ENCODE peak calls at places on chromosomes 6 and 20, in eight cellular contexts. One of them, this sample, is unnamed.

GRCh38 chr6:11769816-11770545 is 8.6 kb downstream of the ADTRP start:
- DNase-seq in iris pigment epithelial cell: no peak
- DNase-seq in sigmoid colon: no peak
- DNase-seq in iPS DF 19.7: no peak
- DNase-seq in OCI-LY7: no peak
- DNase-seq in stimulated activated CD4-positive, alpha-beta T cell treated with anti-CD3 and anti-CD28 coated beads, Interleukin-2, amount 100 ng/mL, for 48 hours: no peak
- DNase-seq in effector CD8-positive, alpha-beta T cell: no peak
- DNase-seq in Ammon's horn: no peak
- DNase-seq in this sample: no peak

GRCh38 chr6:163192591-163192990 is 221.9 kb upstream of the QKI start:
- DNase-seq in sigmoid colon: no peak
- DNase-seq in iris pigment epithelial cell: no peak
- DNase-seq in Ammon's horn: peak; percentile 36
- DNase-seq in stimulated activated CD4-positive, alpha-beta T cell treated with anti-CD3 and anti-CD28 coated beads, Interleukin-2, amount 100 ng/mL, for 48 hours: no peak
- DNase-seq in OCI-LY7: no peak
- DNase-seq in effector CD8-positive, alpha-beta T cell: no peak
- DNase-seq in iPS DF 19.7: no peak
- DNase-seq in this sample: no peak

GRCh38 chr6:147941143-147941542 is 401.5 kb upstream of the SASH1 start:
- DNase-seq in stimulated activated CD4-positive, alpha-beta T cell treated with anti-CD3 and anti-CD28 coated beads, Interleukin-2, amount 100 ng/mL, for 48 hours: no peak
- DNase-seq in Ammon's horn: no peak
- DNase-seq in iris pigment epithelial cell: peak; percentile 20
- DNase-seq in OCI-LY7: no peak
- DNase-seq in sigmoid colon: no peak
- DNase-seq in effector CD8-positive, alpha-beta T cell: no peak
- DNase-seq in iPS DF 19.7: no peak
- DNase-seq in this sample: no peak

GRCh38 chr6:68252632-68253031 is 382.4 kb upstream of the ADGRB3 start:
- DNase-seq in effector CD8-positive, alpha-beta T cell: no peak
- DNase-seq in Ammon's horn: no peak
- DNase-seq in sigmoid colon: no peak
- DNase-seq in OCI-LY7: no peak
- DNase-seq in iris pigment epithelial cell: no peak
- DNase-seq in iPS DF 19.7: no peak
- DNase-seq in stimulated activated CD4-positive, alpha-beta T cell treated with anti-CD3 and anti-CD28 coated beads, Interleukin-2, amount 100 ng/mL, for 48 hours: no peak
- DNase-seq in this sample: no peak

GRCh38 chr6:72363844-72364740 is 257.8 kb upstream of the KCNQ5 start:
- DNase-seq in iPS DF 19.7: no peak
- DNase-seq in OCI-LY7: no peak
- DNase-seq in sigmoid colon: no peak
- DNase-seq in effector CD8-positive, alpha-beta T cell: no peak
- DNase-seq in Ammon's horn: peak; percentile 14
- DNase-seq in stimulated activated CD4-positive, alpha-beta T cell treated with anti-CD3 and anti-CD28 coated beads, Interleukin-2, amount 100 ng/mL, for 48 hours: no peak
- DNase-seq in iris pigment epithelial cell: peak; percentile 80
- DNase-seq in this sample: no peak

GRCh38 chr6:69138893-69139494 is 503.9 kb downstream of the ADGRB3 start:
- DNase-seq in effector CD8-positive, alpha-beta T cell: no peak
- DNase-seq in sigmoid colon: no peak
- DNase-seq in stimulated activated CD4-positive, alpha-beta T cell treated with anti-CD3 and anti-CD28 coated beads, Interleukin-2, amount 100 ng/mL, for 48 hours: no peak
- DNase-seq in OCI-LY7: no peak
- DNase-seq in iris pigment epithelial cell: peak; percentile 9
- DNase-seq in Ammon's horn: no peak
- DNase-seq in iPS DF 19.7: no peak
- DNase-seq in this sample: no peak

GRCh38 chr6:44698602-44699001 is 311.1 kb downstream of the CDC5L start:
- DNase-seq in sigmoid colon: no peak
- DNase-seq in Ammon's horn: no peak
- DNase-seq in stimulated activated CD4-positive, alpha-beta T cell treated with anti-CD3 and anti-CD28 coated beads, Interleukin-2, amount 100 ng/mL, for 48 hours: no peak
- DNase-seq in iPS DF 19.7: no peak
- DNase-seq in iris pigment epithelial cell: no peak
- DNase-seq in effector CD8-positive, alpha-beta T cell: no peak
- DNase-seq in OCI-LY7: no peak
- DNase-seq in this sample: no peak

GRCh38 chr20:4866429-4866828 is 134.9 kb downstream of the SLC23A2 start:
- DNase-seq in iris pigment epithelial cell: no peak
- DNase-seq in Ammon's horn: no peak
- DNase-seq in OCI-LY7: no peak
- DNase-seq in iPS DF 19.7: no peak
- DNase-seq in stimulated activated CD4-positive, alpha-beta T cell treated with anti-CD3 and anti-CD28 coated beads, Interleukin-2, amount 100 ng/mL, for 48 hours: no peak
- DNase-seq in sigmoid colon: no peak
- DNase-seq in effector CD8-positive, alpha-beta T cell: no peak
- DNase-seq in this sample: no peak

GRCh38 chr6:3400162-3400561 is 56.7 kb downstream of the SLC22A23 start:
- DNase-seq in iPS DF 19.7: no peak
- DNase-seq in effector CD8-positive, alpha-beta T cell: no peak
- DNase-seq in OCI-LY7: no peak
- DNase-seq in Ammon's horn: no peak
- DNase-seq in iris pigment epithelial cell: no peak
- DNase-seq in sigmoid colon: peak; percentile 36
- DNase-seq in stimulated activated CD4-positive, alpha-beta T cell treated with anti-CD3 and anti-CD28 coated beads, Interleukin-2, amount 100 ng/mL, for 48 hours: no peak
- DNase-seq in this sample: no peak

GRCh38 chr6:352474-352873 is 39.1 kb upstream of the IRF4 start:
- DNase-seq in iPS DF 19.7: no peak
- DNase-seq in effector CD8-positive, alpha-beta T cell: no peak
- DNase-seq in Ammon's horn: no peak
- DNase-seq in iris pigment epithelial cell: no peak
- DNase-seq in OCI-LY7: no peak
- DNase-seq in sigmoid colon: peak; percentile 56
- DNase-seq in stimulated activated CD4-positive, alpha-beta T cell treated with anti-CD3 and anti-CD28 coated beads, Interleukin-2, amount 100 ng/mL, for 48 hours: no peak
- DNase-seq in this sample: no peak

GRCh38 chr6:73006161-73006560 is 219.1 kb downstream of the KHDC1L start:
- DNase-seq in effector CD8-positive, alpha-beta T cell: no peak
- DNase-seq in iris pigment epithelial cell: peak; percentile 16
- DNase-seq in Ammon's horn: no peak
- DNase-seq in iPS DF 19.7: no peak
- DNase-seq in OCI-LY7: no peak
- DNase-seq in stimulated activated CD4-positive, alpha-beta T cell treated with anti-CD3 and anti-CD28 coated beads, Interleukin-2, amount 100 ng/mL, for 48 hours: no peak
- DNase-seq in sigmoid colon: no peak
- DNase-seq in this sample: no peak

GRCh38 chr6:136553166-136553787 is 3.1 kb upstream of the MAP7 start:
- DNase-seq in sigmoid colon: no peak
- DNase-seq in iPS DF 19.7: no peak
- DNase-seq in OCI-LY7: no peak
- DNase-seq in Ammon's horn: no peak
- DNase-seq in effector CD8-positive, alpha-beta T cell: no peak
- DNase-seq in stimulated activated CD4-positive, alpha-beta T cell treated with anti-CD3 and anti-CD28 coated beads, Interleukin-2, amount 100 ng/mL, for 48 hours: no peak
- DNase-seq in iris pigment epithelial cell: no peak
- DNase-seq in this sample: no peak

GRCh38 chr6:18707714-18708439 is 320.7 kb downstream of the RNF144B start:
- DNase-seq in iPS DF 19.7: no peak
- DNase-seq in Ammon's horn: no peak
- DNase-seq in sigmoid colon: no peak
- DNase-seq in effector CD8-positive, alpha-beta T cell: no peak
- DNase-seq in stimulated activated CD4-positive, alpha-beta T cell treated with anti-CD3 and anti-CD28 coated beads, Interleukin-2, amount 100 ng/mL, for 48 hours: no peak
- DNase-seq in OCI-LY7: no peak
- DNase-seq in iris pigment epithelial cell: no peak
- DNase-seq in this sample: no peak

GRCh38 chr6:27471365-27472115 is 1.4 kb downstream of the ZNF184 start:
- DNase-seq in effector CD8-positive, alpha-beta T cell: no peak
- DNase-seq in iPS DF 19.7: no peak
- DNase-seq in sigmoid colon: no peak
- DNase-seq in iris pigment epithelial cell: no peak
- DNase-seq in stimulated activated CD4-positive, alpha-beta T cell treated with anti-CD3 and anti-CD28 coated beads, Interleukin-2, amount 100 ng/mL, for 48 hours: no peak
- DNase-seq in Ammon's horn: no peak
- DNase-seq in OCI-LY7: peak; percentile 19
- DNase-seq in this sample: no peak

GRCh38 chr20:46063151-46063550 is 26.6 kb downstream of the NCOA5 start:
- DNase-seq in iris pigment epithelial cell: no peak
- DNase-seq in OCI-LY7: no peak
- DNase-seq in sigmoid colon: peak; percentile 36
- DNase-seq in stimulated activated CD4-positive, alpha-beta T cell treated with anti-CD3 and anti-CD28 coated beads, Interleukin-2, amount 100 ng/mL, for 48 hours: no peak
- DNase-seq in Ammon's horn: no peak
- DNase-seq in iPS DF 19.7: no peak
- DNase-seq in effector CD8-positive, alpha-beta T cell: no peak
- DNase-seq in this sample: no peak

GRCh38 chr6:161373905-161374451 is 100.1 kb upstream of the AGPAT4 start:
- DNase-seq in sigmoid colon: peak; percentile 78
- DNase-seq in OCI-LY7: peak; percentile 54
- DNase-seq in Ammon's horn: peak; percentile 82
- DNase-seq in effector CD8-positive, alpha-beta T cell: peak; percentile 29
- DNase-seq in iris pigment epithelial cell: peak; percentile 40
- DNase-seq in iPS DF 19.7: no peak
- DNase-seq in stimulated activated CD4-positive, alpha-beta T cell treated with anti-CD3 and anti-CD28 coated beads, Interleukin-2, amount 100 ng/mL, for 48 hours: peak; percentile 69
- DNase-seq in this sample: no peak

GRCh38 chr6:42344756-42345155 is 107.0 kb downstream of the TRERF1 start:
- DNase-seq in OCI-LY7: no peak
- DNase-seq in stimulated activated CD4-positive, alpha-beta T cell treated with anti-CD3 and anti-CD28 coated beads, Interleukin-2, amount 100 ng/mL, for 48 hours: no peak
- DNase-seq in Ammon's horn: no peak
- DNase-seq in sigmoid colon: no peak
- DNase-seq in effector CD8-positive, alpha-beta T cell: no peak
- DNase-seq in iPS DF 19.7: no peak
- DNase-seq in iris pigment epithelial cell: peak; percentile 16
- DNase-seq in this sample: no peak

GRCh38 chr20:49575551-49576060 is 7.7 kb upstream of the PTGIS start:
- DNase-seq in stimulated activated CD4-positive, alpha-beta T cell treated with anti-CD3 and anti-CD28 coated beads, Interleukin-2, amount 100 ng/mL, for 48 hours: no peak
- DNase-seq in OCI-LY7: no peak
- DNase-seq in iris pigment epithelial cell: no peak
- DNase-seq in Ammon's horn: no peak
- DNase-seq in iPS DF 19.7: no peak
- DNase-seq in sigmoid colon: peak; percentile 78
- DNase-seq in effector CD8-positive, alpha-beta T cell: no peak
- DNase-seq in this sample: no peak